ENCODE peak calls at places on chromosomes 1 and 21, in seven cellular contexts. One of them, this sample, is unnamed.

GRCh38 chr1:43402055-43402865 is 12.6 kb downstream of the SZT2 start:
- DNase-seq in HepG2: no peak
- DNase-seq in retina: no peak
- DNase-seq in lower lobe of right lung: no peak
- DNase-seq in T-helper 2 cell: no peak
- DNase-seq in GM20000: no peak
- DNase-seq in activated T-helper 1 cell treated with anti-CD3 and anti-CD28 coated beads, Interleukin-12 subunit alpha, Interleukin-12 subunit beta, Interleukin-2, Interleukin-4 antibody, amounts not matched to agents 30 ng/mL and 10 ng/mL and 1 ng/mL, durations not matched to agents 14 hours and 24 hours and 36 hours: no peak
- DNase-seq in this sample: no peak

GRCh38 chr1:238664139-238664538 is 722.2 kb upstream of the CHRM3 start:
- DNase-seq in GM20000: no peak
- DNase-seq in lower lobe of right lung: no peak
- DNase-seq in activated T-helper 1 cell treated with anti-CD3 and anti-CD28 coated beads, Interleukin-12 subunit alpha, Interleukin-12 subunit beta, Interleukin-2, Interleukin-4 antibody, amounts not matched to agents 30 ng/mL and 10 ng/mL and 1 ng/mL, durations not matched to agents 14 hours and 24 hours and 36 hours: no peak
- DNase-seq in T-helper 2 cell: no peak
- DNase-seq in retina: no peak
- DNase-seq in HepG2: no peak
- DNase-seq in this sample: no peak

GRCh38 chr1:180173952-180174351 is 19.3 kb downstream of the QSOX1 start:
- DNase-seq in GM20000: no peak
- DNase-seq in HepG2: no peak
- DNase-seq in retina: no peak
- DNase-seq in activated T-helper 1 cell treated with anti-CD3 and anti-CD28 coated beads, Interleukin-12 subunit alpha, Interleukin-12 subunit beta, Interleukin-2, Interleukin-4 antibody, amounts not matched to agents 30 ng/mL and 10 ng/mL and 1 ng/mL, durations not matched to agents 14 hours and 24 hours and 36 hours: no peak
- DNase-seq in lower lobe of right lung: peak
- DNase-seq in T-helper 2 cell: no peak
- DNase-seq in this sample: no peak

GRCh38 chr1:53592521-53592982 is 133.4 kb downstream of the DMRTB1 start:
- DNase-seq in GM20000: no peak
- DNase-seq in activated T-helper 1 cell treated with anti-CD3 and anti-CD28 coated beads, Interleukin-12 subunit alpha, Interleukin-12 subunit beta, Interleukin-2, Interleukin-4 antibody, amounts not matched to agents 30 ng/mL and 10 ng/mL and 1 ng/mL, durations not matched to agents 14 hours and 24 hours and 36 hours: no peak
- DNase-seq in retina: no peak
- DNase-seq in lower lobe of right lung: peak
- DNase-seq in HepG2: no peak
- DNase-seq in T-helper 2 cell: no peak
- DNase-seq in this sample: peak

GRCh38 chr1:90434460-90434859 is 282.6 kb downstream of the BARHL2 start:
- DNase-seq in GM20000: no peak
- DNase-seq in lower lobe of right lung: no peak
- DNase-seq in retina: no peak
- DNase-seq in activated T-helper 1 cell treated with anti-CD3 and anti-CD28 coated beads, Interleukin-12 subunit alpha, Interleukin-12 subunit beta, Interleukin-2, Interleukin-4 antibody, amounts not matched to agents 30 ng/mL and 10 ng/mL and 1 ng/mL, durations not matched to agents 14 hours and 24 hours and 36 hours: no peak
- DNase-seq in T-helper 2 cell: no peak
- DNase-seq in HepG2: no peak
- DNase-seq in this sample: no peak

GRCh38 chr1:16183157-16183556 is 27.3 kb upstream of the EPHA2 start:
- DNase-seq in activated T-helper 1 cell treated with anti-CD3 and anti-CD28 coated beads, Interleukin-12 subunit alpha, Interleukin-12 subunit beta, Interleukin-2, Interleukin-4 antibody, amounts not matched to agents 30 ng/mL and 10 ng/mL and 1 ng/mL, durations not matched to agents 14 hours and 24 hours and 36 hours: no peak
- DNase-seq in HepG2: no peak
- DNase-seq in T-helper 2 cell: no peak
- DNase-seq in GM20000: no peak
- DNase-seq in retina: no peak
- DNase-seq in lower lobe of right lung: peak
- DNase-seq in this sample: no peak

GRCh38 chr1:181131255-181131901 is 42.9 kb downstream of the IER5 start:
- DNase-seq in activated T-helper 1 cell treated with anti-CD3 and anti-CD28 coated beads, Interleukin-12 subunit alpha, Interleukin-12 subunit beta, Interleukin-2, Interleukin-4 antibody, amounts not matched to agents 30 ng/mL and 10 ng/mL and 1 ng/mL, durations not matched to agents 14 hours and 24 hours and 36 hours: no peak
- DNase-seq in T-helper 2 cell: no peak
- DNase-seq in retina: no peak
- DNase-seq in GM20000: peak
- DNase-seq in lower lobe of right lung: no peak
- DNase-seq in HepG2: no peak
- DNase-seq in this sample: no peak

GRCh38 chr1:225425211-225425786 is 2.5 kb downstream of the LBR start:
- DNase-seq in lower lobe of right lung: no peak
- DNase-seq in HepG2: no peak
- DNase-seq in retina: no peak
- DNase-seq in activated T-helper 1 cell treated with anti-CD3 and anti-CD28 coated beads, Interleukin-12 subunit alpha, Interleukin-12 subunit beta, Interleukin-2, Interleukin-4 antibody, amounts not matched to agents 30 ng/mL and 10 ng/mL and 1 ng/mL, durations not matched to agents 14 hours and 24 hours and 36 hours: no peak
- DNase-seq in GM20000: no peak
- DNase-seq in T-helper 2 cell: no peak
- DNase-seq in this sample: no peak

GRCh38 chr21:39313042-39313456 is 383 bp downstream of the BRWD1 start:
- DNase-seq in retina: peak
- DNase-seq in HepG2: no peak
- DNase-seq in GM20000: no peak
- DNase-seq in T-helper 2 cell: peak
- DNase-seq in activated T-helper 1 cell treated with anti-CD3 and anti-CD28 coated beads, Interleukin-12 subunit alpha, Interleukin-12 subunit beta, Interleukin-2, Interleukin-4 antibody, amounts not matched to agents 30 ng/mL and 10 ng/mL and 1 ng/mL, durations not matched to agents 14 hours and 24 hours and 36 hours: no peak
- DNase-seq in lower lobe of right lung: no peak
- DNase-seq in this sample: no peak

GRCh38 chr1:9400425-9401079 is 107.9 kb downstream of the SPSB1 start:
- DNase-seq in retina: no peak
- DNase-seq in HepG2: peak
- DNase-seq in T-helper 2 cell: no peak
- DNase-seq in GM20000: peak
- DNase-seq in lower lobe of right lung: no peak
- DNase-seq in activated T-helper 1 cell treated with anti-CD3 and anti-CD28 coated beads, Interleukin-12 subunit alpha, Interleukin-12 subunit beta, Interleukin-2, Interleukin-4 antibody, amounts not matched to agents 30 ng/mL and 10 ng/mL and 1 ng/mL, durations not matched to agents 14 hours and 24 hours and 36 hours: no peak
- DNase-seq in this sample: no peak

GRCh38 chr1:212633144-212633543 is 24.6 kb downstream of the ATF3 start:
- DNase-seq in retina: no peak
- DNase-seq in T-helper 2 cell: no peak
- DNase-seq in GM20000: no peak
- DNase-seq in HepG2: no peak
- DNase-seq in activated T-helper 1 cell treated with anti-CD3 and anti-CD28 coated beads, Interleukin-12 subunit alpha, Interleukin-12 subunit beta, Interleukin-2, Interleukin-4 antibody, amounts not matched to agents 30 ng/mL and 10 ng/mL and 1 ng/mL, durations not matched to agents 14 hours and 24 hours and 36 hours: no peak
- DNase-seq in lower lobe of right lung: no peak
- DNase-seq in this sample: no peak